ENCODE peak calls at places on chromosome 22, in five cellular contexts. One of them, this sample, is unnamed.
A peak's percentile ranks its signal among the peaks of the same experiment; 100 is the strongest.

GRCh38 chr22:26103023-26103422 is 66.2 kb upstream of the SEZ6L start:
- DNase-seq in NCI-H460: no peak
- DNase-seq in GM23338: no peak
- DNase-seq in activated CD8-positive, alpha-beta memory T cell treated with anti-CD3 and anti-CD28 coated beads, Interleukin-2, amount 10 ng/mL, durations not matched to agents 7 days and 5 days: no peak
- DNase-seq in foreskin melanocyte: no peak
- DNase-seq in this sample: no peak

GRCh38 chr22:44330727-44331660 is 18.2 kb upstream of the SHISAL1 start:
- DNase-seq in NCI-H460: no peak
- DNase-seq in foreskin melanocyte: no peak
- DNase-seq in GM23338: peak; percentile 69
- DNase-seq in activated CD8-positive, alpha-beta memory T cell treated with anti-CD3 and anti-CD28 coated beads, Interleukin-2, amount 10 ng/mL, durations not matched to agents 7 days and 5 days: no peak
- DNase-seq in this sample: no peak

GRCh38 chr22:41579297-41579996 is 10.2 kb downstream of the PMM1 start:
- DNase-seq in GM23338: no peak
- DNase-seq in NCI-H460: no peak
- DNase-seq in activated CD8-positive, alpha-beta memory T cell treated with anti-CD3 and anti-CD28 coated beads, Interleukin-2, amount 10 ng/mL, durations not matched to agents 7 days and 5 days: no peak
- DNase-seq in foreskin melanocyte: no peak
- DNase-seq in this sample: no peak

GRCh38 chr22:45823331-45823730 is 151.7 kb downstream of the ATXN10 start:
- DNase-seq in GM23338: no peak
- DNase-seq in foreskin melanocyte: no peak
- DNase-seq in activated CD8-positive, alpha-beta memory T cell treated with anti-CD3 and anti-CD28 coated beads, Interleukin-2, amount 10 ng/mL, durations not matched to agents 7 days and 5 days: no peak
- DNase-seq in NCI-H460: no peak
- DNase-seq in this sample: no peak

GRCh38 chr22:49419661-49420060 is 408.0 kb downstream of the BRD1 start:
- DNase-seq in GM23338: no peak
- DNase-seq in NCI-H460: no peak
- DNase-seq in activated CD8-positive, alpha-beta memory T cell treated with anti-CD3 and anti-CD28 coated beads, Interleukin-2, amount 10 ng/mL, durations not matched to agents 7 days and 5 days: no peak
- DNase-seq in foreskin melanocyte: no peak
- DNase-seq in this sample: no peak

GRCh38 chr22:36331306-36331911 is 56.4 kb downstream of the MYH9 start:
- DNase-seq in activated CD8-positive, alpha-beta memory T cell treated with anti-CD3 and anti-CD28 coated beads, Interleukin-2, amount 10 ng/mL, durations not matched to agents 7 days and 5 days: peak; percentile 94
- DNase-seq in GM23338: peak; percentile 71
- DNase-seq in NCI-H460: peak; percentile 76
- DNase-seq in foreskin melanocyte: peak; percentile 75
- DNase-seq in this sample: peak; percentile 87

GRCh38 chr22:28750471-28750881 is 8.6 kb downstream of the HSCB start:
- DNase-seq in activated CD8-positive, alpha-beta memory T cell treated with anti-CD3 and anti-CD28 coated beads, Interleukin-2, amount 10 ng/mL, durations not matched to agents 7 days and 5 days: no peak
- DNase-seq in NCI-H460: peak; percentile 87
- DNase-seq in foreskin melanocyte: no peak
- DNase-seq in GM23338: no peak
- DNase-seq in this sample: no peak

GRCh38 chr22:30234786-30235470 is 11.6 kb downstream of the LIF start:
- DNase-seq in activated CD8-positive, alpha-beta memory T cell treated with anti-CD3 and anti-CD28 coated beads, Interleukin-2, amount 10 ng/mL, durations not matched to agents 7 days and 5 days: no peak
- DNase-seq in NCI-H460: no peak
- DNase-seq in GM23338: no peak
- DNase-seq in foreskin melanocyte: no peak
- DNase-seq in this sample: no peak

GRCh38 chr22:18965526-18966421 is 29.7 kb upstream of the PRODH start:
- DNase-seq in activated CD8-positive, alpha-beta memory T cell treated with anti-CD3 and anti-CD28 coated beads, Interleukin-2, amount 10 ng/mL, durations not matched to agents 7 days and 5 days: no peak
- DNase-seq in NCI-H460: no peak
- DNase-seq in GM23338: no peak
- DNase-seq in foreskin melanocyte: no peak
- DNase-seq in this sample: no peak

GRCh38 chr22:41613456-41613855 is 7.4 kb downstream of the DESI1 start:
- DNase-seq in NCI-H460: no peak
- DNase-seq in foreskin melanocyte: no peak
- DNase-seq in activated CD8-positive, alpha-beta memory T cell treated with anti-CD3 and anti-CD28 coated beads, Interleukin-2, amount 10 ng/mL, durations not matched to agents 7 days and 5 days: no peak
- DNase-seq in GM23338: no peak
- DNase-seq in this sample: no peak

GRCh38 chr22:40405178-40406062 is 35.0 kb downstream of the SGSM3 start:
- DNase-seq in foreskin melanocyte: no peak
- DNase-seq in NCI-H460: no peak
- DNase-seq in GM23338: no peak
- DNase-seq in activated CD8-positive, alpha-beta memory T cell treated with anti-CD3 and anti-CD28 coated beads, Interleukin-2, amount 10 ng/mL, durations not matched to agents 7 days and 5 days: no peak
- DNase-seq in this sample: no peak

GRCh38 chr22:22877523-22878210 is 9.9 kb upstream of the IGLL5 start:
- DNase-seq in GM23338: peak; percentile 89
- DNase-seq in NCI-H460: peak; percentile 48
- DNase-seq in activated CD8-positive, alpha-beta memory T cell treated with anti-CD3 and anti-CD28 coated beads, Interleukin-2, amount 10 ng/mL, durations not matched to agents 7 days and 5 days: peak; percentile 81
- DNase-seq in foreskin melanocyte: peak; percentile 11
- DNase-seq in this sample: peak; percentile 78

GRCh38 chr22:49291169-49291568 is 536.5 kb downstream of the BRD1 start:
- DNase-seq in GM23338: no peak
- DNase-seq in foreskin melanocyte: no peak
- DNase-seq in NCI-H460: no peak
- DNase-seq in activated CD8-positive, alpha-beta memory T cell treated with anti-CD3 and anti-CD28 coated beads, Interleukin-2, amount 10 ng/mL, durations not matched to agents 7 days and 5 days: no peak
- DNase-seq in this sample: no peak

GRCh38 chr22:23401111-23401909 is 178.8 kb downstream of the IGLL1 start:
- DNase-seq in activated CD8-positive, alpha-beta memory T cell treated with anti-CD3 and anti-CD28 coated beads, Interleukin-2, amount 10 ng/mL, durations not matched to agents 7 days and 5 days: no peak
- DNase-seq in NCI-H460: no peak
- DNase-seq in foreskin melanocyte: no peak
- DNase-seq in GM23338: no peak
- DNase-seq in this sample: no peak

GRCh38 chr22:49322861-49323622 is 504.6 kb downstream of the BRD1 start:
- DNase-seq in NCI-H460: no peak
- DNase-seq in GM23338: no peak
- DNase-seq in foreskin melanocyte: no peak
- DNase-seq in activated CD8-positive, alpha-beta memory T cell treated with anti-CD3 and anti-CD28 coated beads, Interleukin-2, amount 10 ng/mL, durations not matched to agents 7 days and 5 days: no peak
- DNase-seq in this sample: peak; percentile 7

GRCh38 chr22:49723478-49724029 is 104.1 kb downstream of the BRD1 start:
- DNase-seq in foreskin melanocyte: no peak
- DNase-seq in activated CD8-positive, alpha-beta memory T cell treated with anti-CD3 and anti-CD28 coated beads, Interleukin-2, amount 10 ng/mL, durations not matched to agents 7 days and 5 days: no peak
- DNase-seq in NCI-H460: no peak
- DNase-seq in GM23338: no peak
- DNase-seq in this sample: no peak

GRCh38 chr22:42844756-42845155 is 12.3 kb downstream of the ARFGAP3 start:
- DNase-seq in GM23338: no peak
- DNase-seq in activated CD8-positive, alpha-beta memory T cell treated with anti-CD3 and anti-CD28 coated beads, Interleukin-2, amount 10 ng/mL, durations not matched to agents 7 days and 5 days: no peak
- DNase-seq in foreskin melanocyte: peak; percentile 68
- DNase-seq in NCI-H460: no peak
- DNase-seq in this sample: no peak

GRCh38 chr22:47625013-47625385 is 862.5 kb downstream of the TBC1D22A start:
- DNase-seq in GM23338: no peak
- DNase-seq in foreskin melanocyte: no peak
- DNase-seq in NCI-H460: no peak
- DNase-seq in activated CD8-positive, alpha-beta memory T cell treated with anti-CD3 and anti-CD28 coated beads, Interleukin-2, amount 10 ng/mL, durations not matched to agents 7 days and 5 days: peak; percentile 31
- DNase-seq in this sample: no peak

GRCh38 chr22:42766860-42767259 is 46.2 kb upstream of the A4GALT start:
- DNase-seq in NCI-H460: no peak
- DNase-seq in activated CD8-positive, alpha-beta memory T cell treated with anti-CD3 and anti-CD28 coated beads, Interleukin-2, amount 10 ng/mL, durations not matched to agents 7 days and 5 days: no peak
- DNase-seq in foreskin melanocyte: no peak
- DNase-seq in GM23338: no peak
- DNase-seq in this sample: no peak

GRCh38 chr22:46055176-46055850 is 78.4 kb upstream of the WNT7B start:
- DNase-seq in NCI-H460: no peak
- DNase-seq in activated CD8-positive, alpha-beta memory T cell treated with anti-CD3 and anti-CD28 coated beads, Interleukin-2, amount 10 ng/mL, durations not matched to agents 7 days and 5 days: no peak
- DNase-seq in GM23338: no peak
- DNase-seq in foreskin melanocyte: no peak
- DNase-seq in this sample: no peak

GRCh38 chr22:30270841-30271240 is 4.2 kb upstream of the OSM start:
- DNase-seq in activated CD8-positive, alpha-beta memory T cell treated with anti-CD3 and anti-CD28 coated beads, Interleukin-2, amount 10 ng/mL, durations not matched to agents 7 days and 5 days: no peak
- DNase-seq in foreskin melanocyte: no peak
- DNase-seq in GM23338: no peak
- DNase-seq in NCI-H460: no peak
- DNase-seq in this sample: no peak

This sample was measured in activated CD4-positive, alpha-beta memory T cell treated with anti-CD3 and anti-CD28 coated beads, Interleukin-2, amount 10 ng/mL, durations not matched to agents 7 days and 5 days.